ENCODE peak calls at places on chromosomes 16 and 17, in four cellular contexts. One of them, this sample, is unnamed.

GRCh38 chr16:9206156-9206555 is 114.7 kb downstream of the HAPSTR1 start:
- DNase-seq in fibroblast of villous mesenchyme: no peak
- DNase-seq in NB4: no peak
- DNase-seq in body of pancreas: no peak
- DNase-seq in this sample: no peak

GRCh38 chr16:86611517-86611840 is 33.1 kb downstream of the FOXL1 start:
- DNase-seq in fibroblast of villous mesenchyme: peak
- DNase-seq in NB4: no peak
- DNase-seq in body of pancreas: no peak
- DNase-seq in this sample: no peak

GRCh38 chr17:73722163-73722562 is 77.9 kb upstream of the SDK2 start:
- DNase-seq in fibroblast of villous mesenchyme: no peak
- DNase-seq in NB4: no peak
- DNase-seq in body of pancreas: no peak
- DNase-seq in this sample: peak

GRCh38 chr17:47291242-47291873 is 32.4 kb upstream of the EFCAB13 start:
- DNase-seq in fibroblast of villous mesenchyme: no peak
- DNase-seq in NB4: no peak
- DNase-seq in body of pancreas: no peak
- DNase-seq in this sample: no peak

GRCh38 chr17:64420143-64420670 is 28.7 kb upstream of the MILR1 start:
- DNase-seq in fibroblast of villous mesenchyme: peak
- DNase-seq in NB4: peak
- DNase-seq in body of pancreas: peak
- DNase-seq in this sample: peak

GRCh38 chr17:58822148-58823050 is 66.7 kb downstream of the PPM1E start:
- DNase-seq in fibroblast of villous mesenchyme: no peak
- DNase-seq in NB4: peak
- DNase-seq in body of pancreas: no peak
- DNase-seq in this sample: no peak

GRCh38 chr16:88331989-88332920 is 50.5 kb upstream of the ZNF469 start:
- DNase-seq in fibroblast of villous mesenchyme: peak
- DNase-seq in NB4: no peak
- DNase-seq in body of pancreas: peak
- DNase-seq in this sample: no peak

GRCh38 chr16:49704586-49705155 is 151.2 kb downstream of the ZNF423 start:
- DNase-seq in fibroblast of villous mesenchyme: no peak
- DNase-seq in NB4: peak
- DNase-seq in body of pancreas: no peak
- DNase-seq in this sample: no peak

GRCh38 chr17:10681866-10682446 is 15.4 kb downstream of the SCO1 start:
- DNase-seq in fibroblast of villous mesenchyme: peak
- DNase-seq in NB4: no peak
- DNase-seq in body of pancreas: no peak
- DNase-seq in this sample: no peak

GRCh38 chr17:58640202-58640601 is 51.6 kb downstream of the TEX14 start:
- DNase-seq in fibroblast of villous mesenchyme: peak
- DNase-seq in NB4: no peak
- DNase-seq in body of pancreas: no peak
- DNase-seq in this sample: no peak

GRCh38 chr16:84832488-84833141 is 12.8 kb downstream of the CRISPLD2 start:
- DNase-seq in fibroblast of villous mesenchyme: peak
- DNase-seq in NB4: peak
- DNase-seq in body of pancreas: peak
- DNase-seq in this sample: no peak

GRCh38 chr17:50283246-50283645 is 9.0 kb downstream of the TMEM92 start:
- DNase-seq in fibroblast of villous mesenchyme: no peak
- DNase-seq in NB4: peak
- DNase-seq in body of pancreas: no peak
- DNase-seq in this sample: no peak

GRCh38 chr17:83187782-83188311 is 108.4 kb downstream of the METRNL start:
- DNase-seq in fibroblast of villous mesenchyme: no peak
- DNase-seq in NB4: peak
- DNase-seq in body of pancreas: no peak
- DNase-seq in this sample: no peak

GRCh38 chr16:59047114-59047513 is 313.0 kb upstream of the GOT2 start:
- DNase-seq in fibroblast of villous mesenchyme: no peak
- DNase-seq in NB4: peak
- DNase-seq in body of pancreas: no peak
- DNase-seq in this sample: no peak

GRCh38 chr17:59084154-59084553 is 22.5 kb downstream of the TRIM37 start:
- DNase-seq in fibroblast of villous mesenchyme: no peak
- DNase-seq in NB4: no peak
- DNase-seq in body of pancreas: no peak
- DNase-seq in this sample: no peak

GRCh38 chr17:49530118-49530517 is 35.0 kb downstream of the NGFR start:
- DNase-seq in fibroblast of villous mesenchyme: no peak
- DNase-seq in NB4: no peak
- DNase-seq in body of pancreas: no peak
- DNase-seq in this sample: no peak

GRCh38 chr16:68700120-68700519 is 37.0 kb upstream of the CDH1 start:
- DNase-seq in fibroblast of villous mesenchyme: peak
- DNase-seq in NB4: peak
- DNase-seq in body of pancreas: no peak
- DNase-seq in this sample: no peak

GRCh38 chr17:45376171-45376564 is 56.5 kb downstream of the ARHGAP27 start:
- DNase-seq in fibroblast of villous mesenchyme: no peak
- DNase-seq in NB4: no peak
- DNase-seq in body of pancreas: no peak
- DNase-seq in this sample: no peak

GRCh38 chr17:40369923-40370322 is 5.4 kb upstream of the GJD3 start:
- DNase-seq in fibroblast of villous mesenchyme: no peak
- DNase-seq in NB4: no peak
- DNase-seq in body of pancreas: no peak
- DNase-seq in this sample: no peak

GRCh38 chr17:8015236-8015956 is 13.0 kb downstream of the GUCY2D start:
- DNase-seq in fibroblast of villous mesenchyme: no peak
- DNase-seq in NB4: no peak
- DNase-seq in body of pancreas: no peak
- DNase-seq in this sample: no peak
- H3K4me3 ChIP-seq in fibroblast of villous mesenchyme: no peak
- H3K4me3 ChIP-seq in NB4: no peak
- H3K4me3 ChIP-seq in body of pancreas: no peak
- H3K4me3 ChIP-seq in this sample: no peak

DNA sequence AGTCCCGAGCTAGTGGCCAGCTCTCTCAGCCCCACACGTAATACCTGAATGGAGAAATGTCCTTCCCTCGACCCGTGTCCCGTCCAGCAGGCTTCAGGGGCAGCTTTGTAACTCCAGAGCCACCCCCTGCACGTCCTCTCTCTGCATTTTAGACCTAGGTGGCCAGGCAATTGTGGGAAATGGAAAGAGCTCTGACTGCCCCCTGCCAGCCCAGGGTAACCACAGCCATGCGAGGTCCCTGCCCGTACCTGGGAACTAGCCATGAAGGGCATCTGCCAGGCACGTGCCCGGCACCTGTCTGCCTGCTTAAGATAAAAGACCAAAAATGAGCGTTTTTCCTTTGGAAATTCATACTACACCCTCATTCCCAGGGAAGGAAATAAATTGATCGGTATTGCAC is 9.2 kb downstream of the MAPK8IP3 start:
- DNase-seq in fibroblast of villous mesenchyme: no peak
- DNase-seq in NB4: no peak
- DNase-seq in body of pancreas: no peak
- DNase-seq in this sample: no peak
- H3K4me3 ChIP-seq in fibroblast of villous mesenchyme: no peak
- H3K4me3 ChIP-seq in NB4: no peak
- H3K4me3 ChIP-seq in body of pancreas: no peak
- H3K4me3 ChIP-seq in this sample: no peak

GRCh38 chr16:2719328-2720062 is 529 bp downstream of the PRSS27 start:
- DNase-seq in fibroblast of villous mesenchyme: no peak
- DNase-seq in NB4: no peak
- DNase-seq in body of pancreas: peak
- DNase-seq in this sample: no peak
- H3K4me3 ChIP-seq in fibroblast of villous mesenchyme: no peak
- H3K4me3 ChIP-seq in NB4: no peak
- H3K4me3 ChIP-seq in body of pancreas: no peak
- H3K4me3 ChIP-seq in this sample: no peak

GRCh38 chr17:8466873-8467272 is 31.2 kb downstream of the NDEL1 start:
- DNase-seq in fibroblast of villous mesenchyme: no peak
- DNase-seq in NB4: no peak
- DNase-seq in body of pancreas: no peak
- DNase-seq in this sample: no peak

GRCh38 chr17:8464941-8465340 is 29.3 kb downstream of the NDEL1 start:
- DNase-seq in fibroblast of villous mesenchyme: no peak
- DNase-seq in NB4: no peak
- DNase-seq in body of pancreas: no peak
- DNase-seq in this sample: no peak

GRCh38 chr17:8467527-8467926 is 31.8 kb downstream of the NDEL1 start:
- DNase-seq in fibroblast of villous mesenchyme: no peak
- DNase-seq in NB4: no peak
- DNase-seq in body of pancreas: no peak
- DNase-seq in this sample: no peak

GRCh38 chr17:8465381-8466158 is 29.9 kb downstream of the NDEL1 start:
- DNase-seq in fibroblast of villous mesenchyme: peak
- DNase-seq in NB4: no peak
- DNase-seq in body of pancreas: no peak
- DNase-seq in this sample: no peak

GRCh38 chr17:8466466-8466865 is 30.8 kb downstream of the NDEL1 start:
- DNase-seq in fibroblast of villous mesenchyme: peak
- DNase-seq in NB4: no peak
- DNase-seq in body of pancreas: no peak
- DNase-seq in this sample: no peak
- H3K4me3 ChIP-seq in fibroblast of villous mesenchyme: no peak
- H3K4me3 ChIP-seq in NB4: no peak
- H3K4me3 ChIP-seq in body of pancreas: no peak
- H3K4me3 ChIP-seq in this sample: no peak

DNA sequence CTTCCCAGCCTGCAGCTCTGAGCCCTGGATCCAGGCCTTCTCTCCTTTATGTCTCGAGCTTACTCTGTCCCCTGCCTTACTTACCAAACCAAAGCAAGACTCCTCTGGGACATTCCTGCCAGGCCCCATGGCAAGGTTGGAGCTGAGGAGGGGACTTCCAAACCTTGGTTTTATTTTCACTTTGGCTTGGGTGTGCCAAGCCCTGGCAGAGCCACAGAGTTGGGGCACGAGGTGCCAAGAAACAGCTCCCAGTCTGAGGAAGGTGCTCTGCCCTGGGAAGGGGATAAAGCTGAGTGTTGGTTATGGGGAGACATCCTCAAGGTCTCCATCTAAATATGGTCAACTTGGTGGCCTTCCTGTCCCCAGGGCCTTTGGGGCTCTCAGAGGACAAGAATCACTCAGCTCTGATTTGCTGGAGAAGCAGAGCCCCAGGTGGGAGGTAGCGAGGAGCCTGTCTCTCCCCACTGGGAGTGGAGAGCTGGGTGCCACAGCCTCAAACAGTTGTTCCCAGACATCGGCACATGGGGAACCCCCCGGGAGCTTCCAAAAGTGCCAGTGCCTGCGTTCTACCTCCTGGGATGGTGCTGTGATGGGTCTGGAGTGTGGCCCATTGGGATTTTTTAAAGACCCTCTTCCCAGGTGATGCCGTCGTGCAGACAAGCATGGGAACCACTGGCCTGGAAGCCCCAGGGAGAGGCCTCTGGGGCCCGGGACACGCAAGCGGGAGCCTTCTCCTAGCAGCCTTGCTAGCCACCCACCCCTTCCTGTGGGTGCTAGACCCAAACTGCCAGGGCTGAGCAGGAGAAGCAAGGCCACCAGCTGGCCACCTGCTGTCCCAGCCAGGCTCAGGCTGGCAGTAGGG is 10.3 kb downstream of the NLRC5 start:
- DNase-seq in fibroblast of villous mesenchyme: no peak
- DNase-seq in NB4: no peak
- DNase-seq in body of pancreas: no peak
- DNase-seq in this sample: peak
- H3K4me3 ChIP-seq in fibroblast of villous mesenchyme: no peak
- H3K4me3 ChIP-seq in NB4: no peak
- H3K4me3 ChIP-seq in body of pancreas: no peak
- H3K4me3 ChIP-seq in this sample: peak

GRCh38 chr17:60421273-60422161 is 772 bp upstream of the CHCT1 start:
- DNase-seq in fibroblast of villous mesenchyme: peak
- DNase-seq in NB4: peak
- DNase-seq in body of pancreas: peak
- DNase-seq in this sample: peak
- H3K4me3 ChIP-seq in fibroblast of villous mesenchyme: peak
- H3K4me3 ChIP-seq in NB4: peak
- H3K4me3 ChIP-seq in body of pancreas: peak
- H3K4me3 ChIP-seq in this sample: peak

GRCh38 chr16:10552998-10553491 is 27.4 kb downstream of the EMP2 start:
- DNase-seq in fibroblast of villous mesenchyme: peak
- DNase-seq in NB4: peak
- DNase-seq in body of pancreas: no peak
- DNase-seq in this sample: peak
- H3K4me3 ChIP-seq in fibroblast of villous mesenchyme: no peak
- H3K4me3 ChIP-seq in NB4: no peak
- H3K4me3 ChIP-seq in body of pancreas: no peak
- H3K4me3 ChIP-seq in this sample: peak

DNA sequence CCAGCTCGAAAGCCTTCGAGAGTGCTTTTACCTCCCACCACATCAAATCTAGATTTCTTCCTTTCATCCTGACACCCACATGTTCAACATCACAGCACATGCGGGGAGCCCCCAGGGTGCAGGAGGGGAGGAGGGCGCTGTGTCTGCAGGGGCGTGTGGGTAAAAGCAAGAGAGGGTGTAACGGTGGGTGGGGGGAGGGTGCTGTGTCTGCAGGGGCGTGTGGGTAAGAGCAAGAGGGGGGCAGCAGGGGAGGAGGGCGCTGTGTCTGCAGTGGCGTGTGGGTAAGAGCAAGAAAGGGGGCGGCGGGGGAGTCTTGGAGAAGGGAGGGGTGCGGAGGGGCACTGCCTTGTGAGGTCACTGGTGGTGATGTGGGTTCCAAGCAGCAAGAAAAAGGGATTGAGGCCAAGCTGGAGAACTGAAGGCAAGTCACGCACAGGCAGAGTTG is 34.6 kb downstream of the ADCY9 start:
- DNase-seq in fibroblast of villous mesenchyme: no peak
- DNase-seq in NB4: no peak
- DNase-seq in body of pancreas: no peak
- DNase-seq in this sample: no peak
- H3K4me3 ChIP-seq in fibroblast of villous mesenchyme: no peak
- H3K4me3 ChIP-seq in NB4: no peak
- H3K4me3 ChIP-seq in body of pancreas: no peak
- H3K4me3 ChIP-seq in this sample: no peak

This sample was measured in CD4-positive, CD25-positive, alpha-beta regulatory T cell.